ENCODE peak calls at places on chromosomes 1 and 21, in four cellular contexts. E is A549, Q is upper lobe of right lung, Y is fibroblast of the aortic adventitia. N is an unnamed sample.

GRCh38 chr1:4605158-4605557 is 49.3 kb upstream of the AJAP1 start:
- DNase-seq in E (no peak), Q (peak), Y (no peak), N (no peak)

GRCh38 chr1:237712082-237712481 is 178.6 kb downstream of the ZP4 start:
- DNase-seq in E (no peak), Q (no peak), Y (no peak), N (no peak)

GRCh38 chr1:20439282-20439681 is 46.7 kb downstream of the CAMK2N1 start:
- DNase-seq in E (no peak), Q (no peak), Y (peak), N (no peak)

GRCh38 chr1:65065535-65066378 is 82.2 kb upstream of the AK4 start:
- DNase-seq in E (peak), Q (peak), Y (no peak), N (no peak)

GRCh38 chr1:20149601-20150325 is 10.6 kb downstream of the PLA2G2F start:
- DNase-seq in E (no peak), Q (peak), Y (no peak), N (no peak)

GRCh38 chr1:237751090-237751489 is 139.6 kb downstream of the ZP4 start:
- DNase-seq in E (no peak), Q (no peak), Y (no peak), N (no peak)

GRCh38 chr1:91697322-91698260 is 188.4 kb downstream of the TGFBR3 start:
- DNase-seq in E (no peak), Q (no peak), Y (peak), N (no peak)

GRCh38 chr1:178898401-178898800 is 27.5 kb upstream of the ANGPTL1 start:
- DNase-seq in E (no peak), Q (no peak), Y (no peak), N (no peak)

GRCh38 chr1:157460381-157460780 is 91.9 kb downstream of the FCRL5 start:
- DNase-seq in E (no peak), Q (no peak), Y (no peak), N (no peak)

GRCh38 chr21:38277501-38278111 is 20.8 kb downstream of the KCNJ15 start:
- DNase-seq in E (peak), Q (no peak), Y (peak), N (no peak)

GRCh38 chr1:71721532-71721931 is 560.8 kb downstream of the NEGR1 start:
- DNase-seq in E (no peak), Q (no peak), Y (no peak), N (no peak)

GRCh38 chr1:71047635-71048607 is at the start of gene PTGER3:
- DNase-seq in E (no peak), Q (peak), Y (no peak), N (no peak)

GRCh38 chr1:153659656-153660055 is 1.2 kb downstream of the SNAPIN start:
- DNase-seq in E (no peak), Q (peak), Y (no peak), N (no peak)

GRCh38 chr1:94658221-94658620 is 116.7 kb upstream of the F3 start:
- DNase-seq in E (no peak), Q (no peak), Y (peak), N (peak)

GRCh38 chr1:58922302-58923089 is 138.6 kb upstream of the JUN start:
- DNase-seq in E (no peak), Q (peak), Y (peak), N (no peak)

GRCh38 chr1:204323887-204324286 is 35.8 kb downstream of the PLEKHA6 start:
- DNase-seq in E (peak), Q (no peak), Y (no peak), N (no peak)

GRCh38 chr1:32539584-32540571 is 651 bp downstream of the ZBTB8A start:
- DNase-seq in E (peak), Q (peak), Y (peak), N (no peak)

GRCh38 chr1:211379446-211379845 is 52.8 kb downstream of the TRAF5 start:
- DNase-seq in E (no peak), Q (no peak), Y (no peak), N (no peak)

GRCh38 chr1:211378844-211379243 is 52.2 kb downstream of the TRAF5 start:
- DNase-seq in E (no peak), Q (no peak), Y (peak), N (no peak)

GRCh38 chr1:211382182-211382713 is 55.6 kb downstream of the TRAF5 start:
- DNase-seq in E (no peak), Q (no peak), Y (no peak), N (no peak)

GRCh38 chr1:211382714-211383480 is 56.3 kb downstream of the TRAF5 start:
- DNase-seq in E (peak), Q (peak), Y (peak), N (peak)

DNA sequence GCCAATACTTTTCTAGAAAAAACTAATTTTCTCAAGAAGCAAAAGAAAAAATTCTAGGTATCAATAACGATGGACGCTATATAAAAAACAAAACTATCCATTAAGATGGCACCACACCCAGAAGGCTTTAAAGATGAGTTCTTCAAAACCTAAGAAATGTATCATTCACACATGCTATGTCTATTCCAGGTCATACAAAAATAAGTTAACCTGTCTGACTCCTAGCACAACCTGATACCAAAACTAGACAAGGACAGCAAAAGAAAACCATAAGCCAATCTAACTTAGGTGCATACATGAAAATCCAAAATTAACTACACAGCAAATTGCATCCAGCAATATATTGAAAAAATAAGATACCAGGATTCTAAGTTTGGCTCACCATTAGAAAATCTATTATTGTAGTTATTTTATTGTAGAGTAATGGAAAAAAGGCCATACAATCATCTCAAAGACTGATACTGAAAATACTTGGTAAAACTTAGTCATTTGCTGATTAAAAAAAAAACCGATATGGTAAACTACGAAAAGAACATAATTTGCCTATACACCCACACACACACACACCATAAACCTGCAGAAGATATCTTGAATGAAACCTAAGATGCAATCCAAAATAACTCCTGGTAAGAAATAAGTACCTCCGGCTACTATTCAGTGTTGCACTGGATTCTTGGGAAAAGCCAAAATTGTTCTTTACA is 55.0 kb downstream of the TRAF5 start:
- DNase-seq in E (no peak), Q (no peak), Y (no peak), N (no peak)
- H3K4me3 ChIP-seq in E (peak), Q (peak), Y (no peak), N (peak)

GRCh38 chr1:27633640-27634165 is 1.3 kb downstream of the FGR start:
- DNase-seq in E (no peak), Q (no peak), Y (no peak), N (no peak)

GRCh38 chr1:27634166-27634981 is 611 bp downstream of the FGR start:
- DNase-seq in E (no peak), Q (peak), Y (no peak), N (no peak)

GRCh38 chr1:27633298-27633610 is 1.7 kb downstream of the FGR start:
- DNase-seq in E (no peak), Q (no peak), Y (no peak), N (no peak)

GRCh38 chr1:27630859-27631491 is 4.0 kb downstream of the FGR start:
- DNase-seq in E (no peak), Q (peak), Y (no peak), N (no peak)

GRCh38 chr1:27632387-27633297 is 2.3 kb downstream of the FGR start:
- DNase-seq in E (no peak), Q (no peak), Y (no peak), N (no peak)
- H3K4me3 ChIP-seq in E (no peak), Q (peak), Y (no peak), N (no peak)

GRCh38 chr1:109485001-109485400 is 1.3 kb downstream of the ATXN7L2 start:
- DNase-seq in E (no peak), Q (no peak), Y (no peak), N (no peak)
- H3K4me3 ChIP-seq in E (no peak), Q (no peak), Y (peak), N (peak)

GRCh38 chr1:22830747-22831340 is 120.2 kb downstream of the EPHB2 start:
- DNase-seq in E (no peak), Q (no peak), Y (no peak), N (no peak)

GRCh38 chr1:22832414-22832786 is 121.8 kb downstream of the EPHB2 start:
- DNase-seq in E (no peak), Q (no peak), Y (no peak), N (no peak)

GRCh38 chr1:22830131-22830566 is 119.5 kb downstream of the EPHB2 start:
- DNase-seq in E (no peak), Q (no peak), Y (no peak), N (no peak)

GRCh38 chr1:22833699-22834098 is 123.1 kb downstream of the EPHB2 start:
- DNase-seq in E (no peak), Q (no peak), Y (no peak), N (no peak)

GRCh38 chr1:22831729-22832413 is 121.2 kb downstream of the EPHB2 start:
- DNase-seq in E (peak), Q (no peak), Y (peak), N (no peak)
- H3K4me3 ChIP-seq in E (no peak), Q (no peak), Y (no peak), N (no peak)

DNA sequence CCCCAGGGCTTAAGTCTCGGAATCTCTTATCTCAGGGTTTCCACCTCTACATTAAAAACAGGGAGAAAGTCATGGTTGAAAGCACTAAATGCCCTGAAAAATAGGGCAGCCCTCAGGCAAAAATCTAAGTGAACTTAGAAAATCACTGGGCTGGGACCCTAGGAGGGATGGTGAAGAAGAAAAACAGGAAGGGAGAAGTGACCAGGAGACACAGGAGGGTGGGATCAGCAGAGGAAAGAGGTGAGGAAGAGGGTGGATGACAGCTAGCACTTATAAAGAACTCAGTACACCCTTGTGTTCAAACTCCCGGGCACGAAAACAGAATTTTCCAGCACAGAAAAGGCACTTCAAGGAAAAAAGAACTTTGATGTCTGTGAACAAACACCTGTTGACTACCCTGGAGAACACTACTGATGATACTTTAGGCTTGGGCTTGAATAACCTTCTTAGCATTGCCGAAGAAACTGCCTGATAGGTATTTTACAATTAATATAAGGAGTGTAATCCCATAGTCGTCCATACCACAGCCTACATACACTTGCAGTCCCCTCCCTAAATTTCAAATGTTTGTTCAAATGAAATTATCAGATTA is 2.0 kb downstream of the CHML start:
- DNase-seq in E (no peak), Q (no peak), Y (no peak), N (no peak)
- H3K4me3 ChIP-seq in E (peak), Q (peak), Y (no peak), N (no peak)

DNA sequence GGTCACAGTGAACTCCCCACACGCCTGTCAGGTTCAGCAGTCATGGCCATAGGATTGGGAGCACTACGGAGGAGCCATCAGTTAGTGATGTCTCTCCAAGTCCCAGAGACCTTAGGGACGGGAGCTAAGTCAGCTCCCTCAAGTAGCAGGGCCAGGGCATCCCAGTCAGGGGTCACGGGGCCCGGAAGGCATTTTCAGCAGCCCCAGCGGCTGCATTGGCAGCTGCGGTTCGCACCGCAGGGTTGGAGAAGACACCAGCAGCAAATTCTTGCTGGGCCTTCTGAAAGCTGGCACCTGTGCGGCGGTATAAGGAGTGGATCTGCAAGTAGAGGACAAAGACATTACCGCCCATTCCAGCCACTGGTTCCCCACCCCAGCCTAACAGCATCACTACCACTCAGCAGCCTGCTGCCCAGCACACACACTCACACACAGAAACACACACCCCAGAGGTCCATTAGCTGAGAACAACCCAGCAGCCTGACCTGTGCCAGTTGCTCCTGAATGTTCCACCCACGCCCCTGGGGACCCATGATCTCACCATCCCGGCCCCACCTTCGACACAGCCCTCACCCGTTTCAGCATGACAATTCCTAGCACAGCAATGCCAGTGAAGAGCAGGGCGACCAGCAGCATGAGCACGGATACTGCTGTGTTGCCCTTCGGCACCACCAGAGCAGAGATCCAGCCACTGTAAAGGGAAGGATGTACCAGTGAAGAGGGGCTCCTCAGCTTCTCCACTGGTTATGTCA is 994 bp upstream of the ENTREP3 start:
- DNase-seq in E (no peak), Q (no peak), Y (no peak), N (no peak)
- H3K4me3 ChIP-seq in E (peak), Q (peak), Y (peak), N (no peak)

DNA sequence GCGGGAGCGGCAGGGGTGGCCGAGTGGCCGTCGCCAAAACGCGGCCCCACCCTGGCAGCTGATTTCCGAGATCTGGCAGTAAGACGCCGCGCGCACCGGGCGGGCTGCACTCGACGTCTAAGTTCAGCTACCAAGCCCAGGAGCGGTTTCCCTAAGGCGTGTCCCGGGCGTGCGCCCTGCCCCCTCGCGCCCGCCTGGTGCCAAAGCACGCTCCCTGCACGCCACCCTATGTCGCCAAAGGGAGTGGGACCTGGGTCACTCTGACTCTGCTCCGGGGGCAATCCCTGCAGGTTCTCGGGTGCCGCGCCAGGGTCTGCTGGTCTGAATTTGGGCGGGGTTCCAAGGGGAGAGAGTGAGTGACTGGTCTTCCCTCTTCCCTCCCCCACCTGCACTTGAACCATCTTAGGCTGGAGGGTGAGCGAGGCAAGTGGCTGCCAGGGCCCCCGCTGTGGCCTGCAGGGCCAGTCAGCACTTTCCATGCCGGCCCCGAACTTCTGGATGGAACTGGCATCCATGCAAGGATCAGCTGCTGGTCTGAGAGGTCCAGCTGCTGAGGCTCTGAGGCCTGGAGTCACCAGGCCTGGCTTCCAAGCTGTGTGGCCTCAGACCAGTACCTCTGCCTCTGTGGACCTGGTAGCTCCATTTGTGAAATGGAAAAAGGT is at the start of gene LRRC38:
- DNase-seq in E (no peak), Q (no peak), Y (no peak), N (no peak)
- H3K4me3 ChIP-seq in E (no peak), Q (no peak), Y (no peak), N (no peak)

DNA sequence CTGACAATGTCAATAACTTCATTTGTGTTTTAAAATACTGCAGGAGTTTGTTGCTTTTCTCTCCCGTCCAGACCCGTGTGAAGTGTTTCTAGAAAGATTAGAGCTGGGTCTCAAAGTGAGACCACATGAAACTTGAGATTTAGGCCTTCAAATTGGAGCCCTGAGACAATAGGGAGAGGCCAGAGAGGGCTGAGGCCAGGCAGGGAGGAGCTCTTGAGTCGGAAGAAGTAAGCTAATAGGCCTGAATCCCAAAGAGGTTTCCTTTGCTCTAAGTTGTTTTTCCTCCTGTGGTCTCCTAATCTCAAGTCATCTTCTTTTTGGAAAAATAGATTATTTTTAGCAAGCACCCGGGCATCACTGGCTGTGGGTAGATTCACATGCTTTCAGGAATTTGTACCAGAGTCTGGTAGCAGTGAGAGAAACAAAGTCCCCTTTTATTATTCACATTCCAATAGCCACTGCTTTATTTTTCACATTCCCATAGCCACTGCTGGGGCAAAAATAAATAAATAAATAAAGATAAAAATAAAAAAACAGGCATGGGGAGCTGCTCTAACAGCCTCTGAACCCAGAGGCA is 25.6 kb downstream of the CD244 start:
- DNase-seq in E (no peak), Q (no peak), Y (peak), N (no peak)
- H3K4me3 ChIP-seq in E (no peak), Q (no peak), Y (no peak), N (no peak)

GRCh38 chr1:101288491-101288944 is 51.7 kb downstream of the S1PR1 start:
- DNase-seq in E (peak), Q (no peak), Y (peak), N (peak)
- H3K4me3 ChIP-seq in E (no peak), Q (no peak), Y (no peak), N (no peak)